ENCODE peak calls at places on chromosomes 2 and 18, in seven cellular contexts. L is HuH-7; Z is NCI-H1436; G is A549; B is suprapubic skin; Q is GM03348; X is stimulated activated CD4-positive, alpha-beta T cell treated with anti-CD3 and anti-CD28 coated beads, Interleukin-4, amount 100 ng/mL, for 24 hours. T is an unnamed sample.

GRCh38 chr18:69161383-69162028 is 239.2 kb upstream of the DOK6 start:
- DNase-seq in G (peak; percentile 1), B (no peak), Z (no peak), L (peak; percentile 10), X (no peak), Q (peak; percentile 66), T (no peak)

GRCh38 chr2:40386177-40386576 is 65.7 kb downstream of the SLC8A1 start:
- DNase-seq in Z (no peak), L (no peak), X (no peak), Q (no peak), G (no peak), B (no peak), T (no peak)

GRCh38 chr18:54958711-54959625 is at the start of gene CCDC68:
- DNase-seq in X (no peak), Q (peak; percentile 17), B (no peak), Z (no peak), G (peak; percentile 48), L (peak; percentile 67), T (no peak)

GRCh38 chr2:9001229-9001628 is 2.3 kb downstream of the MBOAT2 start:
- DNase-seq in Q (no peak), L (no peak), G (peak; percentile 71), B (no peak), X (no peak), Z (no peak), T (no peak)

GRCh38 chr2:176848844-176849243 is 363.8 kb upstream of the HNRNPA3 start:
- DNase-seq in X (no peak), Q (no peak), B (no peak), L (no peak), G (no peak), Z (no peak), T (no peak)

GRCh38 chr2:207926133-207927076 is 98.9 kb downstream of the PLEKHM3 start:
- DNase-seq in B (no peak), X (no peak), Q (peak; percentile 67), Z (no peak), L (no peak), G (no peak), T (no peak)

GRCh38 chr2:148122788-148123187 is 101.9 kb downstream of the MBD5 start:
- DNase-seq in L (no peak), Z (no peak), G (no peak), B (no peak), Q (peak; percentile 31), X (no peak), T (no peak)

GRCh38 chr2:188551671-188552070 is 260.0 kb downstream of the GULP1 start:
- DNase-seq in Q (no peak), X (no peak), Z (no peak), G (no peak), B (no peak), L (no peak), T (no peak)

GRCh38 chr2:98985905-98986666 is 50.1 kb upstream of the CRACDL start:
- DNase-seq in L (no peak), Z (no peak), Q (no peak), G (no peak), B (no peak), X (no peak), T (no peak)

GRCh38 chr2:23925702-23926288 is 1.1 kb downstream of the ATAD2B start:
- DNase-seq in Z (no peak), B (peak; percentile 70), Q (peak; percentile 66), X (peak; percentile 69), L (peak; percentile 29), G (peak; percentile 45), T (peak; percentile 19)

GRCh38 chr2:181977661-181978350 is 7.8 kb upstream of the PPP1R1C start:
- DNase-seq in L (no peak), X (peak; percentile 28), Z (no peak), Q (peak; percentile 13), B (no peak), G (peak; percentile 45), T (no peak)

GRCh38 chr18:23450022-23450421 is 3.1 kb upstream of the RIOK3 start:
- DNase-seq in B (no peak), G (no peak), X (no peak), L (no peak), Z (no peak), Q (no peak), T (no peak)

GRCh38 chr2:160974803-160975202 is 185.4 kb upstream of the TANK start:
- DNase-seq in G (no peak), L (no peak), X (no peak), Z (no peak), B (no peak), Q (no peak), T (no peak)

GRCh38 chr2:62467100-62467474 is 38.9 kb downstream of the TMEM17 start:
- DNase-seq in B (no peak), Z (no peak), G (no peak), X (no peak), L (no peak), Q (no peak), T (no peak)

T was measured in naive thymus-derived CD8-positive, alpha-beta T cell.